ENCODE peak calls at places on chromosomes 13 and 19, in four cellular contexts. I is WTC11, Y is SK-N-SH, D is GM12878. S is an unnamed sample.

GRCh38 chr19:51137812-51138425 is 4.2 kb upstream of the SIGLEC7 start:
- DNase-seq in I (no peak), Y (no peak), D (no peak), S (no peak)

GRCh38 chr13:113997845-113998751 is 24.2 kb upstream of the C13orf46 start:
- DNase-seq in I (no peak), Y (peak; percentile 54), D (no peak), S (no peak)

GRCh38 chr13:67410645-67411044 is 180.5 kb upstream of the PCDH9 start:
- DNase-seq in I (no peak), Y (no peak), D (no peak), S (no peak)

GRCh38 chr13:97222934-97223710 is 989 bp downstream of the MBNL2 start:
- DNase-seq in I (no peak), Y (no peak), D (no peak), S (no peak)

GRCh38 chr13:80251403-80251802 is 89.5 kb downstream of the SPRY2 start:
- DNase-seq in I (no peak), Y (no peak), D (no peak), S (no peak)

GRCh38 chr19:33368074-33368864 is 5.2 kb upstream of the CEBPG start:
- DNase-seq in I (no peak), Y (no peak), D (no peak), S (no peak)

GRCh38 chr13:83753912-83754624 is 128.2 kb downstream of the SLITRK1 start:
- DNase-seq in I (no peak), Y (no peak), D (no peak), S (no peak)

GRCh38 chr19:16859626-16860025 is 29.2 kb upstream of the F2RL3 start:
- DNase-seq in I (no peak), Y (no peak), D (no peak), S (no peak)

GRCh38 chr13:98315466-98315865 is 138.4 kb upstream of the RNF113B start:
- DNase-seq in I (no peak), Y (no peak), D (no peak), S (no peak)

GRCh38 chr13:49594576-49594975 is 9.2 kb upstream of the RCBTB1 start:
- DNase-seq in I (no peak), Y (no peak), D (no peak), S (no peak)

GRCh38 chr13:93146584-93147292 is 79.9 kb upstream of the GPC6 start:
- DNase-seq in I (no peak), Y (no peak), D (no peak), S (no peak)

GRCh38 chr19:12113121-12113520 is 27.0 kb downstream of the ZNF20 start:
- DNase-seq in I (no peak), Y (no peak), D (no peak), S (no peak)

GRCh38 chr19:29662604-29663404 is 2.5 kb upstream of the PLEKHF1 start:
- DNase-seq in I (no peak), Y (no peak), D (no peak), S (peak; percentile 47)

GRCh38 chr13:41284512-41285288 is 21.3 kb upstream of the MTRF1 start:
- DNase-seq in I (no peak), Y (no peak), D (no peak), S (no peak)

GRCh38 chr13:89968468-89968867 is 1379.0 kb upstream of the MIR17HG start:
- DNase-seq in I (no peak), Y (no peak), D (no peak), S (no peak)

GRCh38 chr13:82647540-82647939 is 1234.7 kb downstream of the SLITRK1 start:
- DNase-seq in I (no peak), Y (no peak), D (no peak), S (no peak)

GRCh38 chr13:97223711-97224461 is 1.8 kb downstream of the MBNL2 start:
- DNase-seq in I (no peak), Y (no peak), D (no peak), S (peak; percentile 66)

GRCh38 chr19:17385878-17386611 is 8.0 kb downstream of the CCDC194 start:
- DNase-seq in I (peak; percentile 89), Y (peak; percentile 88), D (no peak), S (peak; percentile 76)

GRCh38 chr13:77386880-77387606 is 60.1 kb upstream of the MYCBP2 start:
- DNase-seq in I (no peak), Y (no peak), D (no peak), S (no peak)

GRCh38 chr19:12521996-12522395 is 29.3 kb downstream of the ZNF564 start:
- DNase-seq in I (peak; percentile 72), Y (no peak), D (no peak), S (peak; percentile 40)

GRCh38 chr19:33471111-33471996 is 50.2 kb downstream of the PEPD start:
- DNase-seq in I (no peak), Y (peak; percentile 75), D (no peak), S (no peak)

GRCh38 chr13:40812724-40813445 is 23.5 kb downstream of the SLC25A15 start:
- DNase-seq in I (no peak), Y (no peak), D (no peak), S (no peak)

GRCh38 chr19:51127032-51127431 is 2.3 kb downstream of the SIGLEC9 start:
- DNase-seq in I (no peak), Y (no peak), D (no peak), S (no peak)

GRCh38 chr13:52703482-52703881 is 36.1 kb downstream of the CNMD start:
- DNase-seq in I (no peak), Y (no peak), D (no peak), S (no peak)

GRCh38 chr13:75986818-75987217 is 350.7 kb downstream of the LMO7 start:
- DNase-seq in I (no peak), Y (no peak), D (peak; percentile 57), S (no peak)

GRCh38 chr13:47903836-47904235 is 97.2 kb downstream of the SUCLA2 start:
- DNase-seq in I (no peak), Y (no peak), D (no peak), S (no peak)

GRCh38 chr13:113815151-113816058 is 48.5 kb downstream of the GAS6 start:
- DNase-seq in I (no peak), Y (no peak), D (peak; percentile 40), S (peak; percentile 46)

GRCh38 chr19:31353826-31354225 is 4.6 kb upstream of the TSHZ3 start:
- DNase-seq in I (peak; percentile 43), Y (no peak), D (no peak), S (no peak)

GRCh38 chr13:112754281-112755025 is 64.6 kb downstream of the ATP11A start:
- DNase-seq in I (no peak), Y (no peak), D (no peak), S (no peak)
- TF ChIP-seq USF1 in I (no peak), Y (no peak), D (no peak), S (no peak)

GRCh38 chr13:105167385-105167784 is 1368.1 kb downstream of the EFNB2 start:
- DNase-seq in I (no peak), Y (no peak), D (no peak), S (no peak)
- TF ChIP-seq USF1 in I (no peak), Y (no peak), D (no peak), S (no peak)

GRCh38 chr13:30932481-30933333 is at the start of gene TEX26:
- DNase-seq in I (peak; percentile 83), Y (no peak), D (no peak), S (no peak)

GRCh38 chr13:30934381-30934780 is 1.9 kb downstream of the TEX26 start:
- DNase-seq in I (peak; percentile 35), Y (no peak), D (no peak), S (no peak)

GRCh38 chr13:30934803-30935202 is 2.3 kb downstream of the TEX26 start:
- DNase-seq in I (no peak), Y (no peak), D (no peak), S (no peak)

GRCh38 chr13:30933334-30933681 is 852 bp downstream of the TEX26 start:
- DNase-seq in I (no peak), Y (no peak), D (no peak), S (no peak)

DNA sequence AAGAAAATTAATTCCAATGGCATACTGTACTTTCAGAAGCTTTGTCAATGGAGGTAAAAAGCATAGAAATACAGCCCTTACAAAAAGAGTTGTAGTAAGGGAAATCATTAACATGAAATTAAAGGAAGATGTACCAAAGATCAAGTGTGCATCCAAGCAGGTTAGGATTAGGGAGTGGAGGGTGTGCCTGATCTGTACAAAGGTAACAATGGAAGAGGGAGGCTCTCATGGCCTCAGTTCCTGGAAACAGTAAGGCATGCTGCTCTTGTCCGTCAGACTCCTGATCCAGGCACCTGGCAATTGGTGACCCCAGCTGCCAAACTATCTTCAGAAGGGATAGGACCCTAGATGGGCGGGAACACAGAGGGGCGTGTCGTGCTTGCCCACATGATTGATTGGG is 4.5 kb downstream of the TEX26 start:
- DNase-seq in I (no peak), Y (no peak), D (no peak), S (no peak)
- TF ChIP-seq USF1 in I (no peak), Y (no peak), D (no peak), S (no peak)

DNA sequence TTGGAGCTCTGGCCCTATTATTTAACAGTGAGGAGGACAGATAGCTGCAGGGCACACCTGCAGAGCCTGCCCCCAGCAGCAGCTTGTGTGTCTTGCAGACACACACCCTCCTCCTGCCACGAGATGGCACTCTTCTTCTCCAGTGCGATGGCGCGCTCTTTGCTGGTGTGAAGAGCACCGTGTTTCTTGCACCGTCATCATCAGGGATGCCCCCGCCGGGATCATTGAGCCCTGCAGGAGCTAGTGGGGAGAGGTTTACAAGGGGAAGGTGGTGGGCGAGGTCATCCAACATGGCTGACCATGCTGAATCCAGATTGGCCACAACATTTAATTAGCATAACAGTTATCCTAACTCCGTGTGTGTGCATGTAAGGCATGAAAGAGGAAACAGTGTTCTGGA is 105.6 kb downstream of the RAB20 start:
- DNase-seq in I (peak; percentile 84), Y (peak; percentile 91), D (no peak), S (peak; percentile 88)
- TF ChIP-seq USF1 in I (no peak), Y (no peak), D (no peak), S (no peak)

GRCh38 chr13:23180711-23181110 is at the start of gene SGCG:
- DNase-seq in I (no peak), Y (no peak), D (no peak), S (no peak)
- TF ChIP-seq USF1 in I (no peak), Y (no peak), D (no peak), S (no peak)

S was measured in K562.